ENCODE peak calls at places on chromosomes 13 and 19, in seven cellular contexts. O is AG20443; Z is dermis blood vessel endothelial cell; J is stimulated activated CD8-positive, alpha-beta memory T cell treated with anti-CD3 and anti-CD28 coated beads, Interleukin-4, amount 100 ng/mL, for 48 hours; W is stimulated activated naive CD4-positive, alpha-beta T cell; I is CD8-positive, alpha-beta memory T cell; H is nucleus accumbens. S is an unnamed sample.

GRCh38 chr19:54462072-54462712 is 1.4 kb downstream of the LENG9 start:
- DNase-seq in O (no peak), Z (peak; percentile 33), J (no peak), W (peak; percentile 7), I (no peak), H (no peak), S (no peak)

GRCh38 chr13:27171244-27171829 is at the start of gene USP12:
- DNase-seq in O (peak; percentile 54), Z (peak; percentile 65), J (peak; percentile 43), W (no peak), I (peak; percentile 18), H (peak; percentile 76), S (peak; percentile 48)

GRCh38 chr13:48564046-48564445 is 31.2 kb upstream of the RCBTB2 start:
- DNase-seq in O (no peak), Z (peak; percentile 57), J (no peak), W (no peak), I (no peak), H (no peak), S (no peak)

GRCh38 chr19:30677702-30678101 is 305.5 kb downstream of the ZNF536 start:
- DNase-seq in O (no peak), Z (no peak), J (no peak), W (no peak), I (no peak), H (no peak), S (no peak)

GRCh38 chr13:94006271-94006670 is 473.2 kb downstream of the DCT start:
- DNase-seq in O (no peak), Z (no peak), J (no peak), W (no peak), I (no peak), H (no peak), S (no peak)

GRCh38 chr13:94706854-94707399 is 5.4 kb downstream of the SOX21 start:
- DNase-seq in O (no peak), Z (no peak), J (no peak), W (no peak), I (no peak), H (peak; percentile 62), S (no peak)

GRCh38 chr19:50649433-50650391 is at the start of gene C19orf81:
- DNase-seq in O (no peak), Z (peak; percentile 51), J (no peak), W (no peak), I (no peak), H (no peak), S (no peak)

GRCh38 chr13:102466836-102467235 is 65.0 kb upstream of the FGF14 start:
- DNase-seq in O (no peak), Z (no peak), J (no peak), W (no peak), I (no peak), H (no peak), S (no peak)

S was measured in CD8-positive, alpha-beta T cell.